ENCODE peak calls at places on chromosomes 7 and 10, in four cellular contexts. L is activated T-cell treated with anti-CD3 and anti-CD28 coated beads, Interleukin-2, amount 50 U/mL, for 72 hours; D is mammary epithelial cell; Q is activated CD4-positive, alpha-beta memory T cell treated with anti-CD3 and anti-CD28 coated beads for 36 hours. X is an unnamed sample.

GRCh38 chr10:91758303-91759146 is 39.7 kb upstream of the TNKS2 start:
- DNase-seq in L (no peak), D (peak), Q (no peak), X (no peak)

GRCh38 chr7:85733163-85733915 is 546.5 kb upstream of the SEMA3D start:
- DNase-seq in L (no peak), D (no peak), Q (no peak), X (no peak)

GRCh38 chr7:87833130-87833529 is 43.0 kb downstream of the SLC25A40 start:
- DNase-seq in L (no peak), D (no peak), Q (no peak), X (no peak)

GRCh38 chr10:88996927-88997326 is 6.3 kb downstream of the FAS start:
- DNase-seq in L (no peak), D (no peak), Q (no peak), X (no peak)

GRCh38 chr7:148264933-148265557 is 325.5 kb upstream of the C7orf33 start:
- DNase-seq in L (no peak), D (peak), Q (no peak), X (peak)

GRCh38 chr7:116871061-116871700 is 8.8 kb downstream of the CAPZA2 start:
- DNase-seq in L (no peak), D (no peak), Q (no peak), X (no peak)

GRCh38 chr10:44880090-44880715 is 30.9 kb upstream of the TMEM72 start:
- DNase-seq in L (no peak), D (no peak), Q (no peak), X (no peak)

GRCh38 chr10:12847361-12847975 is 154.0 kb downstream of the CCDC3 start:
- DNase-seq in L (peak), D (no peak), Q (peak), X (peak)

GRCh38 chr10:50927522-50928189 is 42.2 kb upstream of the A1CF start:
- DNase-seq in L (no peak), D (peak), Q (no peak), X (no peak)

GRCh38 chr10:45427305-45427955 is 53.4 kb downstream of the ALOX5 start:
- DNase-seq in L (no peak), D (no peak), Q (no peak), X (no peak)

GRCh38 chr7:120838281-120838682 is 19.7 kb downstream of the TSPAN12 start:
- DNase-seq in L (no peak), D (no peak), Q (no peak), X (no peak)

GRCh38 chr10:49661291-49661856 is 18.1 kb upstream of the C10orf53 start:
- DNase-seq in L (no peak), D (peak), Q (no peak), X (no peak)

X was measured in activated naive CD4-positive, alpha-beta T cell treated with anti-CD3 and anti-CD28 coated beads for 36 hours.